ENCODE peak calls at places on chromosomes 2 and 18, in ten cellular contexts. M is hepatocyte, I is H7, P is bronchial epithelial cell, G is small intestine, H is prostate gland, Q is tibial artery, V is sigmoid colon, C is kidney epithelial cell, A is kidney. S is an unnamed sample.

GRCh38 chr2:38171208-38171858 is 95.4 kb upstream of the CYP1B1 start:
- DNase-seq in P (no peak), C (no peak), G (no peak), H (no peak), M (no peak), I (no peak), V (no peak), Q (no peak), A (no peak), S (no peak)

GRCh38 chr2:133171396-133172004 is 396.8 kb downstream of the NCKAP5 start:
- DNase-seq in H (peak), M (peak), A (no peak), V (no peak), G (peak), C (no peak), P (peak), Q (no peak), I (peak), S (peak)

GRCh38 chr2:457287-457686 is 169.4 kb upstream of the ALKAL2 start:
- DNase-seq in A (no peak), P (no peak), M (no peak), V (no peak), Q (no peak), C (peak), I (no peak), H (no peak), G (no peak), S (no peak)

GRCh38 chr18:36316246-36316645 is 18.7 kb downstream of the FHOD3 start:
- DNase-seq in G (no peak), A (no peak), H (no peak), C (no peak), P (no peak), V (no peak), I (no peak), Q (no peak), M (no peak), S (no peak)

GRCh38 chr2:197107291-197108269 is 181.1 kb upstream of the PGAP1 start:
- DNase-seq in A (no peak), M (no peak), I (peak), Q (peak), V (peak), C (no peak), H (no peak), G (no peak), P (no peak), S (no peak)

GRCh38 chr18:63540131-63540530 is 2.0 kb upstream of the SERPINB12 start:
- DNase-seq in H (no peak), C (no peak), G (no peak), A (no peak), Q (no peak), V (no peak), M (no peak), P (no peak), I (no peak), S (no peak)

GRCh38 chr2:190970872-190971506 is 43.0 kb downstream of the STAT1 start:
- DNase-seq in V (no peak), Q (no peak), H (no peak), C (no peak), A (no peak), M (no peak), G (no peak), P (no peak), I (no peak), S (no peak)

GRCh38 chr2:83844490-83844889 is 614.6 kb downstream of the SUCLG1 start:
- DNase-seq in Q (no peak), I (no peak), A (no peak), M (no peak), H (no peak), G (no peak), V (no peak), C (no peak), P (no peak), S (no peak)

DNA sequence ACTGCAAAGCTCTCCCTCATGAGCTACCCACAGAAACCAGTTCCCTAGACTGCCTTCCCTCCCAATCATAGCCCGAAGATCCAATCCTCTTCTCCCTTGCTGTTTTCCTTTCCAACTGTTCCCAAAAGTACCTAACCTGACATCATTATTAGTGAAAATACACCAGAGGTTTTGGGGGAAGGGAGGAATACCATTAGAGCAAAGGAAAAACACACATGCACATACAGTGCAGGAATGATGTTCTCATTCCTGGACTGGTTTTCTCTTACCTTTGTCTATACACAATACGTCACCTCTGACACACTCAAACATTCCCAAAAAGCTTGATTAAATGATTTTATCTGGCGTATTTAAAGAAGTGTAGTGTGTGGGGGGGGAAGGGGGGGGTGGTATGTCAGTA is 46.2 kb downstream of the IKZF2 start:
- DNase-seq in M (no peak), H (no peak), C (no peak), A (no peak), I (no peak), G (no peak), V (no peak), Q (no peak), P (no peak), S (no peak)
- H3K4me3 ChIP-seq in M (no peak), H (no peak), C (no peak), A (no peak), I (no peak), G (no peak), V (no peak), Q (no peak), P (no peak), S (no peak)

GRCh38 chr2:219179601-219180465 is 1.8 kb downstream of the RETREG2 start:
- DNase-seq in Q (no peak), M (no peak), P (no peak), I (no peak), G (no peak), V (peak), A (no peak), C (no peak), H (no peak), S (peak)
- H3K4me3 ChIP-seq in Q (no peak), M (no peak), P (no peak), I (no peak), G (no peak), V (peak), A (peak), C (no peak), H (no peak), S (peak)

GRCh38 chr2:61658841-61659780 is 121.0 kb upstream of the XPO1 start:
- DNase-seq in M (peak), G (peak), Q (no peak), H (no peak), A (no peak), V (no peak), I (peak), C (no peak), P (peak), S (no peak)
- H3K4me3 ChIP-seq in M (no peak), G (no peak), Q (no peak), H (no peak), A (no peak), V (no peak), I (no peak), C (no peak), P (no peak), S (no peak)

GRCh38 chr18:79524181-79525078 is 128.7 kb downstream of the NFATC1 start:
- DNase-seq in A (peak), G (no peak), H (no peak), Q (peak), I (peak), P (no peak), M (no peak), V (peak), C (no peak), S (no peak)
- H3K4me3 ChIP-seq in A (no peak), G (peak), H (no peak), Q (no peak), I (no peak), P (no peak), M (no peak), V (no peak), C (no peak), S (peak)

GRCh38 chr2:175205523-175205922 is 24.0 kb upstream of the ATP5MC3 start:
- DNase-seq in V (no peak), C (peak), Q (no peak), G (no peak), M (no peak), H (no peak), P (peak), I (no peak), A (no peak), S (no peak)

GRCh38 chr2:175207741-175208438 is 26.4 kb upstream of the ATP5MC3 start:
- DNase-seq in Q (no peak), I (no peak), C (no peak), G (no peak), A (no peak), P (no peak), H (peak), M (no peak), V (no peak), S (no peak)

GRCh38 chr2:175206866-175207265 is 25.4 kb upstream of the ATP5MC3 start:
- DNase-seq in P (no peak), G (no peak), I (no peak), A (no peak), M (no peak), V (no peak), Q (no peak), H (no peak), C (no peak), S (no peak)

GRCh38 chr2:175203621-175204496 is 22.3 kb upstream of the ATP5MC3 start:
- DNase-seq in G (peak), I (peak), V (peak), H (peak), M (peak), C (no peak), A (no peak), Q (peak), P (peak), S (peak)
- H3K4me3 ChIP-seq in G (no peak), I (no peak), V (no peak), H (no peak), M (no peak), C (no peak), A (no peak), Q (no peak), P (no peak), S (no peak)

DNA sequence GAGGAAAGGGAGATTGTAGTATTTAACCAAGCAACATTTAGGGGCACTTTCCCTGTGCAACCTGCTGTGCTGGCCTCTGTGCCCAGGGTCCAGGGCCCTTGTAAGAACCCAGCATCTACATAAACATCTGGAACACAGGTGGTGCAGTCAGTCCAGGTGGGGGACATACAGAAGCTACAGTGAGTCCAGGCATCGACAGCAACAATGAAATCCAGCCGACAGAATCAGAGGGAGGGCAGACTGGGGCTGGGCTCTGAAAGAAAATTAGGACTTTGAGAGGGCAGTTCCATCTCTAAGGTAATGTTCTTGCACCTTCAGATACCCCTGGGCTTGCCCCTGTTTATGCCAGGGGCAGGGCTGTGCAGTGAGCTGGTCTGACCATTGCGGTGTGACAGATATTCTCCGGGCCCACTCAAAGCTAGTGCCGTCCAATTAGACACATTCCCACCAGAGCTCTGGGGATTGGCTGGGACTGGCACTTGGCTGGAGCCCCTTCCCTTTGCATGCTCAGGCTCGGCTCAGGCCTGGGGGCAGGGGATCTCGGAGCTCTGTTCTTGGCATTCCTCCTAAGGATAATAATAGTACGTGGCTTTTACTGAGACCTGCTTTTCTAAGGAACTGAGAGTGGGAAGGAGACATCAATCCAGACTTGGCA is 5.4 kb downstream of the LBH start:
- DNase-seq in I (no peak), H (no peak), G (no peak), V (peak), Q (no peak), A (no peak), C (no peak), P (no peak), M (no peak), S (no peak)
- H3K4me3 ChIP-seq in I (no peak), H (no peak), G (no peak), V (no peak), Q (peak), A (no peak), C (no peak), P (no peak), M (no peak), S (no peak)

GRCh38 chr2:170770008-170770303 is 222 bp upstream of the ERICH2 start:
- DNase-seq in M (no peak), I (no peak), V (no peak), C (peak), Q (no peak), H (no peak), P (no peak), G (peak), A (no peak), S (no peak)
- H3K4me3 ChIP-seq in M (no peak), I (peak), V (peak), C (peak), Q (peak), H (peak), P (peak), G (peak), A (peak), S (peak)

DNA sequence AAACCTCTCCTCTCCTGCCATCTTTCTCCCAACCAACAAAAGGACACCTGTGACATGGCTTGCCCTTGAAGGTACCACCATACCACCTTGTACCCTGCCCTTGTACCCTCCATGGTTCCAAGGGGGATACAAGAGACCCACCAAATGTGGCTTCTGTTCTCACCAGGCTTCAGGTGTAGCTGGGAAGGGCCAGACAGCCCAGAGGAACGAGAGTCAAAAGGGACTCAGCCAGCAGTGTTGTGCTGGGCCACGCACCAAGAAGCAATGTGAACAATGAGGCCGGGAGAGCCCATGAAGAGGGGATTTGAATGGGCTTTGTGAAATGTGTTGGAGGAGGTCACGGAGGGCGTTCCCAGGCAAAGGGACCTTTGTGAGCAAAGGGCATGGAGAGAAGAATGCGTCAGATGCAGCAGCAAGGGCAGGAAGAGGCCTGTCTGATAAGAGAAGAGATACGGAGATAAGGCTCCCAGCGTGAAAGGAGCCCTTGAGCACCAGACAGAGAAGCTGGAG is 48.6 kb downstream of the PLB1 start:
- DNase-seq in G (peak), A (no peak), I (no peak), Q (no peak), P (no peak), V (peak), M (peak), H (no peak), C (no peak), S (peak)
- H3K4me3 ChIP-seq in G (no peak), A (no peak), I (no peak), Q (no peak), P (no peak), V (no peak), M (no peak), H (no peak), C (no peak), S (no peak)

GRCh38 chr18:7748252-7749000 is 181.3 kb downstream of the PTPRM start:
- DNase-seq in M (no peak), V (no peak), I (no peak), G (no peak), H (no peak), A (no peak), C (no peak), P (no peak), Q (no peak), S (no peak)
- H3K4me3 ChIP-seq in M (no peak), V (no peak), I (no peak), G (no peak), H (no peak), A (no peak), C (no peak), P (no peak), Q (no peak), S (no peak)